ENCODE peak calls at places on chromosomes 5 and 9, in nine cellular contexts. U, S, C, D, N, Q, T, O and A are unnamed samples.

GRCh38 chr5:168872246-168872645 is 293.1 kb upstream of the PANK3 start:
- DNase-seq in U (no peak), S (no peak), C (no peak), D (no peak), N (no peak), Q (no peak), T (no peak), O (no peak), A (no peak)

GRCh38 chr9:19181002-19181401 is 49.5 kb upstream of the DENND4C start:
- DNase-seq in U (no peak), S (no peak), C (no peak), D (no peak), N (no peak), Q (no peak), T (no peak), O (no peak), A (no peak)

GRCh38 chr9:94921072-94921471 is 194.6 kb downstream of the AOPEP start:
- DNase-seq in U (no peak), S (no peak), C (no peak), D (no peak), N (no peak), Q (peak; percentile 32), T (no peak), O (peak; percentile 29), A (no peak)

GRCh38 chr5:60161340-60161934 is 267.9 kb upstream of the PDE4D start:
- DNase-seq in U (peak; percentile 1), S (no peak), C (peak; percentile 16), D (peak; percentile 66), N (peak; percentile 16), Q (no peak), T (peak; percentile 25), O (peak; percentile 37), A (peak; percentile 68)

GRCh38 chr9:84145031-84145430 is 164.4 kb downstream of the RMI1 start:
- DNase-seq in U (no peak), S (no peak), C (no peak), D (no peak), N (no peak), Q (no peak), T (no peak), O (no peak), A (no peak)

GRCh38 chr9:126468141-126468825 is 141.7 kb downstream of the MVB12B start:
- DNase-seq in U (no peak), S (no peak), C (no peak), D (no peak), N (no peak), Q (no peak), T (no peak), O (no peak), A (no peak)

GRCh38 chr9:89505795-89506385 is 8.0 kb upstream of the SEMA4D start:
- DNase-seq in U (no peak), S (no peak), C (no peak), D (no peak), N (no peak), Q (peak; percentile 64), T (no peak), O (peak; percentile 53), A (no peak)

GRCh38 chr9:112041199-112041535 is 133.9 kb downstream of the SUSD1 start:
- DNase-seq in U (no peak), S (no peak), C (no peak), D (no peak), N (no peak), Q (no peak), T (no peak), O (no peak), A (no peak)

GRCh38 chr5:166436857-166437256 is 1854.6 kb upstream of the WWC1 start:
- DNase-seq in U (no peak), S (no peak), C (no peak), D (no peak), N (no peak), Q (no peak), T (no peak), O (no peak), A (no peak)

GRCh38 chr5:21391506-21391905 is 1403.5 kb upstream of the CDH18 start:
- DNase-seq in U (no peak), S (no peak), C (no peak), D (peak; percentile 17), N (no peak), Q (no peak), T (peak; percentile 13), O (no peak), A (peak; percentile 25)

GRCh38 chr9:92971121-92971520 is 23.8 kb downstream of the FGD3 start:
- DNase-seq in U (no peak), S (no peak), C (no peak), D (no peak), N (no peak), Q (no peak), T (no peak), O (no peak), A (no peak)